ENCODE peak calls at places on chromosomes 16 and 17, in four cellular contexts. W is HCT116, J is GM23338, A is HepG2. R is an unnamed sample.

GRCh38 chr17:76000016-76000754 is 470 bp upstream of the CDK3 start:
- DNase-seq in W (peak), J (peak), A (peak), R (peak)

GRCh38 chr17:2406271-2406902 is 5.5 kb upstream of the MNT start:
- DNase-seq in W (no peak), J (no peak), A (no peak), R (no peak)

GRCh38 chr17:19376799-19377198 is 1.5 kb upstream of the MAPK7 start:
- DNase-seq in W (peak), J (no peak), A (no peak), R (peak)

GRCh38 chr17:2241823-2242222 is 61.8 kb downstream of the SMG6 start:
- DNase-seq in W (no peak), J (no peak), A (no peak), R (peak)

GRCh38 chr17:40518401-40519088 is 17.1 kb upstream of the TNS4 start:
- DNase-seq in W (peak), J (peak), A (no peak), R (no peak)

GRCh38 chr16:2486645-2487516 is 12.0 kb downstream of the TBC1D24 start:
- DNase-seq in W (no peak), J (no peak), A (no peak), R (peak)

GRCh38 chr17:14198013-14198412 is 38.6 kb downstream of the CDRT15 start:
- DNase-seq in W (no peak), J (peak), A (no peak), R (no peak)

GRCh38 chr17:41428591-41429326 is 4.4 kb upstream of the KRT37 start:
- DNase-seq in W (no peak), J (no peak), A (peak), R (no peak)

GRCh38 chr17:17568772-17569195 is 22.7 kb downstream of the PEMT start:
- DNase-seq in W (peak), J (peak), A (peak), R (peak)

GRCh38 chr17:59756236-59756818 is 48.9 kb downstream of the VMP1 start:
- DNase-seq in W (peak), J (no peak), A (peak), R (no peak)

GRCh38 chr16:71423865-71424264 is 18.0 kb downstream of the TLE7 start:
- DNase-seq in W (no peak), J (no peak), A (no peak), R (no peak)

GRCh38 chr16:81335669-81336068 is 20.9 kb downstream of the GAN start:
- DNase-seq in W (no peak), J (no peak), A (no peak), R (no peak)

GRCh38 chr17:50064253-50064991 is 8.5 kb downstream of the ITGA3 start:
- DNase-seq in W (peak), J (peak), A (no peak), R (no peak)

GRCh38 chr16:28503470-28504259 is 3.0 kb downstream of the IL27 start:
- DNase-seq in W (peak), J (no peak), A (no peak), R (no peak)

GRCh38 chr16:83888672-83889044 is 10.3 kb upstream of the MLYCD start:
- DNase-seq in W (no peak), J (no peak), A (no peak), R (no peak)

GRCh38 chr17:7486181-7486580 is 2.0 kb downstream of the POLR2A start:
- DNase-seq in W (no peak), J (no peak), A (no peak), R (peak)

GRCh38 chr16:4491898-4492297 is 15.7 kb downstream of the HMOX2 start:
- DNase-seq in W (no peak), J (no peak), A (no peak), R (no peak)

GRCh38 chr16:49000594-49000993 is 281.0 kb downstream of the CBLN1 start:
- DNase-seq in W (peak), J (peak), A (no peak), R (peak)

GRCh38 chr16:84178892-84179611 is 7.8 kb downstream of the TAF1C start:
- DNase-seq in W (no peak), J (no peak), A (no peak), R (no peak)

GRCh38 chr17:17398188-17398927 is 78.4 kb upstream of the MED9 start:
- DNase-seq in W (no peak), J (no peak), A (no peak), R (no peak)

GRCh38 chr17:20028436-20028835 is 19.3 kb downstream of the SPECC1 start:
- DNase-seq in W (no peak), J (no peak), A (no peak), R (no peak)

GRCh38 chr16:85615014-85615851 is 2.1 kb downstream of the GSE1 start:
- DNase-seq in W (peak), J (peak), A (peak), R (no peak)

GRCh38 chr17:14768923-14769322 is 468.0 kb downstream of the HS3ST3B1 start:
- DNase-seq in W (no peak), J (no peak), A (no peak), R (no peak)

GRCh38 chr16:84498859-84499620 is 5.4 kb downstream of the MEAK7 start:
- DNase-seq in W (no peak), J (no peak), A (no peak), R (no peak)

GRCh38 chr17:38730526-38731379 is 612 bp downstream of the CISD3 start:
- DNase-seq in W (no peak), J (peak), A (peak), R (peak)

GRCh38 chr16:72247821-72248253 is 75.9 kb upstream of the PMFBP1 start:
- DNase-seq in W (no peak), J (no peak), A (no peak), R (no peak)

GRCh38 chr17:73401911-73402310 is 90.1 kb upstream of the CDC42EP4 start:
- DNase-seq in W (no peak), J (peak), A (peak), R (no peak)

GRCh38 chr16:11409398-11409797 is 64.1 kb downstream of the RMI2 start:
- DNase-seq in W (no peak), J (no peak), A (no peak), R (no peak)

GRCh38 chr16:69865701-69866100 is 85.4 kb upstream of the CLEC18A start:
- DNase-seq in W (no peak), J (peak), A (peak), R (no peak)

GRCh38 chr17:17151962-17152361 is 54.2 kb downstream of the PLD6 start:
- DNase-seq in W (no peak), J (no peak), A (no peak), R (no peak)

GRCh38 chr16:10881479-10882030 is 4.6 kb downstream of the CIITA start:
- DNase-seq in W (no peak), J (no peak), A (no peak), R (no peak)

GRCh38 chr16:58339452-58339938 is 44.7 kb upstream of the PRSS54 start:
- DNase-seq in W (peak), J (peak), A (peak), R (no peak)
- H2AFZ ChIP-seq in W (no peak), J (no peak), A (no peak), R (no peak)

DNA sequence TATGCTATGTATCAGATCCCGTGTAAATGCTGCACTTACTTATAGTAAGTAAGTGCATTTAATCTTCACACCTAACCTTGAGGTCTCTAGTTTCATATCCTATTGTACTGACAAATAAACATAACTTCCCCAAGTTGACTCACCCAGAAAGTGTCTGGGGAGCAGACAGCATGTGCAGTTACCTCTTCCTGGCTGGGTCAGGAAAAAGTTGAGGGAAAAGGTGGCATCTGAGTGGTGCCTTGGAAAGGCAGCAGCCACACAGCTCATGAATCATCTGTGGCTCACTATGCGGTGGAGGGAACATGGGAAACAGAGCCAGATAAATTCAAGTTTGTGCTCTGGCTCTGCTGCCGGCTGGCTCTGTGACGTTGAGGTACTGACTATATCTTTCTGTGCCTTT is 382.0 kb upstream of the DYNLRB2 start:
- DNase-seq in W (no peak), J (no peak), A (no peak), R (no peak)
- H3K4me2 ChIP-seq in W (no peak), J (no peak), A (no peak), R (no peak)

GRCh38 chr17:74454197-74455024 is 12.0 kb upstream of the CD300A start:
- DNase-seq in W (peak), J (peak), A (peak), R (no peak)

GRCh38 chr17:74457146-74457819 is 9.2 kb upstream of the CD300A start:
- DNase-seq in W (peak), J (peak), A (peak), R (peak)

GRCh38 chr17:74453665-74454196 is 12.7 kb upstream of the CD300A start:
- DNase-seq in W (no peak), J (no peak), A (no peak), R (no peak)

GRCh38 chr17:74452841-74453661 is 13.4 kb upstream of the CD300A start:
- DNase-seq in W (no peak), J (no peak), A (no peak), R (no peak)

DNA sequence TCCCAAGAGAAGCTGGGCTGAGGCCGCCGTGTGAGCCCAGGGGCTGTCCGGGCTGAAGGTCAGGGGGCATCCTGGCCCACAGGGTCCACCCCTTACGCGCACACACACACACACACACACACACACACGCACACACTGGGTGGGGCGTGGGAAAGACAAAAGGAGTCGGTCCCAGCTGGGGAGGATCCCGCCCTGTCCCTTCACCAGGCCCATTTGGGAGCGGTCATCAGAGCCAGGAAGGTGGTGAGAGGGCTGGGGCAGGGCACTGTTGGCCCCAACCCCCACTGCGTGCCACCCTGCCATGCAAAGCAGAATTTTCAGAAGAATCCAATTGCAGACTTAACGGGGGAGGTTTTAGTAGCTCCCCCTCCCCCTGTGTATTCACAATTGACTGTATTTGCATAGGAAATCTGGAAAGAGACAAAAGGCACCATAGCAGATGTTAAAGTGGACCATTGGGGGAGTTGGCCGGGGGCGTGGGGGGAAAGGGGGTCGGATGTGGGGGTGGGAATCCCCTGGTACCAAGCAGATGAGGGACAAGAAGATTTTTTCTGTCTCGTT is 11.3 kb upstream of the CD300A start:
- DNase-seq in W (no peak), J (peak), A (no peak), R (no peak)
- H2AFZ ChIP-seq in W (no peak), J (peak), A (no peak), R (no peak)

GRCh38 chr17:57724038-57724728 is 20.9 kb downstream of the CCDC182 start:
- DNase-seq in W (no peak), J (no peak), A (no peak), R (peak)
- H3K4me2 ChIP-seq in W (no peak), J (no peak), A (peak), R (peak)

GRCh38 chr16:73418051-73418450 is 370.1 kb upstream of the ZFHX3 start:
- DNase-seq in W (no peak), J (no peak), A (no peak), R (no peak)
- H2AFZ ChIP-seq in W (no peak), J (no peak), A (no peak), R (no peak)

DNA sequence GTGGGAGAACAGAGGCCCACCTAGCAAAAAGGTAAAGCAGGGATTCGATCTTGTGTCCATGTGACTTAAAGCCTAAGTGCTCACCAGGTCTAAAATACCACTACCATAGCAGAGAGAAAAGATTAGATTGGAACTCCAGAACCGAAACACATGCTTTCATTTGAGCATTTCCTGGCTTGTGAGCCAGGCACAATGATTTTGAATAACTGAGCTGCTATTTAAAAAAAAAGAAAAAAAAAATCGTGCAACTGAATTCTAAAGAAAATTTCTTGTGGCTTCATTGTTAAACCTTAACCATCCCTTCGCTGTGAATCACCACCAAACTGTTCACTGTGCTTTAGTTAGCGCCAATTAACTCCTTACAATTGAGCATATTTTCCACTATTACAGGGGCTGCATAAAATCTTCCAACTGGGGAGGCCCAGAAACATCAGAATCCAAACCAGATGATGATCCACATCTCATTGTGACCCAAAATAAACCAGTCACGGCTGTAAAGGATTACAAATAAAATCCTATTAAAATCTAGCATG is 366.4 kb upstream of the ERCC4 start:
- DNase-seq in W (no peak), J (no peak), A (no peak), R (no peak)
- H3K4me2 ChIP-seq in W (no peak), J (no peak), A (no peak), R (no peak)

DNA sequence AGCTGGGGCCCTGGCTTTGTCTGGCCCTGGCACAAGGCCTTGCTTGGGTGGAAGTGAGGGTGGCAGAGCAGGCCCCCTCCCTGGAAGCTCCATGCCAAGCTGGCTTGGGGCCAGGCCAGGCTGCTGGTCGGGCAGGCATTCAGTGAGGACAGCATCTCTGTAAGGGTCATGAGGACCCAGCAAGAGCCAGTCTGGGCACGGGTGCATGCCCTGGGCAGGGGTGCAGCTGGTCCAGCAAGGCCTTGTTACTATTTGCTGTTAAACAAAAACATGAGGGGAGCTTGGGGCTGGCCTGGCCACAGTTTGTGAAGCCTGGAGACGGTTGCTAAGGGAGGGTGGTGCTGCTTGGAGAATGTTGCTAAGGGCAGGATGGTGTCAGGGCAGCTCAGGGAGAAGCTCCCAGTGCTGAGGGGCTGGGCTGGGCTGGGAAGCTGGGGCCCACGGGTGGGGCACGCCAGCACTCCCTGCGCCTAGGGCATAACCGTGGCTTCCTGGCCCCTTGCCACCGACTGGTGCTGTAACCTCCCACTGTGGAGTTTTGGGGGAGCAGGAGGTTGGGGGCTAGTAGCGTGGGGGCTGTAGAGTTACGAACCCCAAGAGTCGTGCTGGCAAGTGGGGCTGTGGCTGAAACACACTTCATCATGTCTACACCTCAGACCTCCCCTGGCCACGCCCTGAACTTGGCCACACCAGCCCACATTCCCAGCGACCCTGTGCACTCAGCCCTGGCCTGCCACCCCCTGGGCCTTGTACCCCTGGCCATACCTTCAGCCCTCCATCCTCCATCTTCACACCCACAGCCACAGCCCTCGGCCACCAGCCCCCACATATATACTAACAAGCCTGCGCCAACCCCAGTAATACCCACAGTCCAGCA is 1.6 kb downstream of the TPPP3 start:
- DNase-seq in W (no peak), J (no peak), A (no peak), R (no peak)
- H2AFZ ChIP-seq in W (no peak), J (no peak), A (no peak), R (no peak)

GRCh38 chr16:75108792-75109731 is 7.5 kb downstream of the LDHD start:
- DNase-seq in W (peak), J (no peak), A (no peak), R (peak)
- H3K4me2 ChIP-seq in W (peak), J (no peak), A (no peak), R (peak)

DNA sequence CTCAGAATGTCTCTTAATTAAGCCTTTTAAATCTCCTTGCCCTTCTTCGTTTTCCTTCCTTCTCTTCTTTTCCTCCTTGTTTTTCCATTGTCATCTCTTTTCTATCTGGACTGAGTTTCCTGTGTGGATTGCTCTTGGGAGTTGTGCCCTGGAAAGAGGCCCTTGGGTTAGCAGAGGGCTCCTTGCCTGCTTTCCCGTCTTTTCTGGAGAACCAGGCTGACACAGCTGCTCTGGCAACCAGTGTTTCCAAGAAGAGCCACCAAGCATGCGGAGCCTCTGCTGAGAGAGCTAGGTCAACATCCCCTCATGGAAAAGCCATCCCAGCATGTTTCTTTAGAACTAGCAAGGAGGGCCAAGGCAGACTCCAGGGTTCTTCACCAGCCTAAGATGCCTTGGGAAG is 75.4 kb downstream of the HLF start:
- DNase-seq in W (no peak), J (no peak), A (no peak), R (no peak)
- H2AFZ ChIP-seq in W (no peak), J (no peak), A (no peak), R (no peak)

GRCh38 chr16:8630205-8630953 is 8.9 kb downstream of the METTL22 start:
- DNase-seq in W (no peak), J (no peak), A (no peak), R (no peak)

GRCh38 chr16:8628981-8629725 is 7.7 kb downstream of the METTL22 start:
- DNase-seq in W (no peak), J (no peak), A (no peak), R (no peak)

GRCh38 chr16:8631373-8631772 is 9.9 kb downstream of the METTL22 start:
- DNase-seq in W (no peak), J (no peak), A (no peak), R (no peak)

GRCh38 chr16:8632675-8633182 is 11.2 kb downstream of the METTL22 start:
- DNase-seq in W (no peak), J (no peak), A (no peak), R (no peak)

DNA sequence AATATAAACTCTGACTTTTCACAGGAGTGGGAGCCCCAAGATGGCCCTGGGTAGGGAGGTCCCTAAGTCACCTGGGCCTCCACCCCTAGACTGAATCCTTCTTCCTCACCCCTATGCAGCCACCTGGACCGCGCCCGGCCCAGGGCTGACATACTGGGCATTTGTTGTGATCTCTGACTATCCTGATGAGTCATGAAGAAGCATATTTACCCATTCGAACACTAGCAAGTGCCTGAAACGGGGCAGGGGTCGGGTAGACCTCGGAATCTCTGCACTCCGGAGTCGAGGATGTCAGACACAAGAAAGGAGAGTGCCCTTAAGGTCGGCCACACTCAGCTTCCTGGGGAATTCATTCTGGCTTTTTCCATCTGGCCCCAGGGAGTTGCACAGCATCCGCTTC is 10.3 kb downstream of the METTL22 start:
- DNase-seq in W (no peak), J (no peak), A (no peak), R (no peak)
- H3K4me2 ChIP-seq in W (no peak), J (no peak), A (no peak), R (no peak)